ENCODE peak calls at places on chromosomes 3 and 15, in nine cellular contexts. One of them, this sample, is unnamed.

GRCh38 chr3:76307556-76307955 is 522.2 kb upstream of the ZNF717 start:
- DNase-seq in HTR-8/SVneo: no peak
- DNase-seq in activated CD4-positive, alpha-beta T cell treated with anti-CD3 and anti-CD28 coated beads for 48 hours: no peak
- DNase-seq in ACHN: no peak
- DNase-seq in spleen: no peak
- DNase-seq in endothelial cell: no peak
- DNase-seq in stimulated activated CD4-positive, alpha-beta T cell treated with anti-CD3 and anti-CD28 coated beads, Interleukin-2, amount 100 ng/mL, for 48 hours: no peak
- DNase-seq in NCI-H1417: no peak
- DNase-seq in GM03348: no peak
- DNase-seq in this sample: no peak

GRCh38 chr15:39548561-39548960 is 32.3 kb upstream of the THBS1 start:
- DNase-seq in activated CD4-positive, alpha-beta T cell treated with anti-CD3 and anti-CD28 coated beads for 48 hours: no peak
- DNase-seq in ACHN: no peak
- DNase-seq in spleen: no peak
- DNase-seq in NCI-H1417: no peak
- DNase-seq in stimulated activated CD4-positive, alpha-beta T cell treated with anti-CD3 and anti-CD28 coated beads, Interleukin-2, amount 100 ng/mL, for 48 hours: no peak
- DNase-seq in endothelial cell: no peak
- DNase-seq in GM03348: no peak
- DNase-seq in HTR-8/SVneo: no peak
- DNase-seq in this sample: no peak

GRCh38 chr3:112327371-112327951 is 5.5 kb upstream of the CD200 start:
- DNase-seq in endothelial cell: peak
- DNase-seq in activated CD4-positive, alpha-beta T cell treated with anti-CD3 and anti-CD28 coated beads for 48 hours: peak
- DNase-seq in stimulated activated CD4-positive, alpha-beta T cell treated with anti-CD3 and anti-CD28 coated beads, Interleukin-2, amount 100 ng/mL, for 48 hours: no peak
- DNase-seq in spleen: no peak
- DNase-seq in NCI-H1417: peak
- DNase-seq in HTR-8/SVneo: peak
- DNase-seq in GM03348: peak
- DNase-seq in ACHN: peak
- DNase-seq in this sample: peak

GRCh38 chr15:63833246-63833696 is 477 bp downstream of the HERC1 start:
- DNase-seq in stimulated activated CD4-positive, alpha-beta T cell treated with anti-CD3 and anti-CD28 coated beads, Interleukin-2, amount 100 ng/mL, for 48 hours: peak
- DNase-seq in GM03348: peak
- DNase-seq in endothelial cell: peak
- DNase-seq in NCI-H1417: peak
- DNase-seq in spleen: peak
- DNase-seq in HTR-8/SVneo: peak
- DNase-seq in ACHN: peak
- DNase-seq in activated CD4-positive, alpha-beta T cell treated with anti-CD3 and anti-CD28 coated beads for 48 hours: peak
- DNase-seq in this sample: peak

GRCh38 chr3:177792363-177793030 is 595.2 kb upstream of the TBL1XR1 start:
- DNase-seq in endothelial cell: no peak
- DNase-seq in activated CD4-positive, alpha-beta T cell treated with anti-CD3 and anti-CD28 coated beads for 48 hours: no peak
- DNase-seq in spleen: no peak
- DNase-seq in HTR-8/SVneo: no peak
- DNase-seq in NCI-H1417: no peak
- DNase-seq in ACHN: no peak
- DNase-seq in stimulated activated CD4-positive, alpha-beta T cell treated with anti-CD3 and anti-CD28 coated beads, Interleukin-2, amount 100 ng/mL, for 48 hours: no peak
- DNase-seq in GM03348: peak
- DNase-seq in this sample: no peak

GRCh38 chr15:40070608-40071218 is 31.7 kb upstream of the SRP14 start:
- DNase-seq in NCI-H1417: no peak
- DNase-seq in spleen: peak
- DNase-seq in ACHN: no peak
- DNase-seq in activated CD4-positive, alpha-beta T cell treated with anti-CD3 and anti-CD28 coated beads for 48 hours: no peak
- DNase-seq in GM03348: no peak
- DNase-seq in HTR-8/SVneo: no peak
- DNase-seq in stimulated activated CD4-positive, alpha-beta T cell treated with anti-CD3 and anti-CD28 coated beads, Interleukin-2, amount 100 ng/mL, for 48 hours: no peak
- DNase-seq in endothelial cell: no peak
- DNase-seq in this sample: no peak

GRCh38 chr15:58307313-58307961 is 124.4 kb upstream of the LIPC start:
- DNase-seq in HTR-8/SVneo: no peak
- DNase-seq in endothelial cell: no peak
- DNase-seq in ACHN: peak
- DNase-seq in stimulated activated CD4-positive, alpha-beta T cell treated with anti-CD3 and anti-CD28 coated beads, Interleukin-2, amount 100 ng/mL, for 48 hours: no peak
- DNase-seq in NCI-H1417: peak
- DNase-seq in GM03348: peak
- DNase-seq in activated CD4-positive, alpha-beta T cell treated with anti-CD3 and anti-CD28 coated beads for 48 hours: no peak
- DNase-seq in spleen: no peak
- DNase-seq in this sample: no peak

GRCh38 chr3:112847692-112848091 is 1.0 kb upstream of the CD200R1L start:
- DNase-seq in GM03348: no peak
- DNase-seq in ACHN: no peak
- DNase-seq in endothelial cell: no peak
- DNase-seq in spleen: peak
- DNase-seq in NCI-H1417: no peak
- DNase-seq in HTR-8/SVneo: no peak
- DNase-seq in stimulated activated CD4-positive, alpha-beta T cell treated with anti-CD3 and anti-CD28 coated beads, Interleukin-2, amount 100 ng/mL, for 48 hours: no peak
- DNase-seq in activated CD4-positive, alpha-beta T cell treated with anti-CD3 and anti-CD28 coated beads for 48 hours: peak
- DNase-seq in this sample: no peak

GRCh38 chr3:52144034-52144795 is 10.0 kb downstream of the POC1A start:
- DNase-seq in GM03348: peak
- DNase-seq in NCI-H1417: peak
- DNase-seq in spleen: peak
- DNase-seq in endothelial cell: peak
- DNase-seq in stimulated activated CD4-positive, alpha-beta T cell treated with anti-CD3 and anti-CD28 coated beads, Interleukin-2, amount 100 ng/mL, for 48 hours: peak
- DNase-seq in ACHN: peak
- DNase-seq in activated CD4-positive, alpha-beta T cell treated with anti-CD3 and anti-CD28 coated beads for 48 hours: peak
- DNase-seq in HTR-8/SVneo: peak
- DNase-seq in this sample: peak

GRCh38 chr3:39849992-39850706 is 40.7 kb downstream of the MYRIP start:
- DNase-seq in HTR-8/SVneo: no peak
- DNase-seq in NCI-H1417: peak
- DNase-seq in activated CD4-positive, alpha-beta T cell treated with anti-CD3 and anti-CD28 coated beads for 48 hours: no peak
- DNase-seq in endothelial cell: no peak
- DNase-seq in GM03348: no peak
- DNase-seq in ACHN: no peak
- DNase-seq in spleen: no peak
- DNase-seq in stimulated activated CD4-positive, alpha-beta T cell treated with anti-CD3 and anti-CD28 coated beads, Interleukin-2, amount 100 ng/mL, for 48 hours: no peak
- DNase-seq in this sample: no peak

This sample was measured in HT-29.